ENCODE peak calls at places on chromosomes 12 and 14, in nine cellular contexts. I is AG09319, T is WTC11, Q is fibroblast of pulmonary artery, P is H9, H is sigmoid colon, Z is IMR-90, A is A549, W is GM10248. N is an unnamed sample.

GRCh38 chr12:94435511-94435927 is 24.1 kb downstream of the CEP83 start:
- DNase-seq in Z (no peak), I (no peak), P (peak; percentile 44), W (no peak), T (no peak), Q (peak; percentile 18), H (no peak), A (no peak), N (no peak)

GRCh38 chr12:11650697-11651281 is 1.3 kb downstream of the ETV6 start:
- DNase-seq in H (no peak), I (no peak), W (no peak), T (no peak), A (no peak), Z (peak; percentile 37), P (no peak), Q (peak; percentile 45), N (peak; percentile 55)

GRCh38 chr12:104494137-104494815 is 37.5 kb downstream of the CHST11 start:
- DNase-seq in I (no peak), H (no peak), P (no peak), T (no peak), W (no peak), Z (no peak), Q (peak; percentile 49), A (no peak), N (peak; percentile 37)

GRCh38 chr12:47818701-47819543 is 781 bp downstream of the HDAC7 start:
- DNase-seq in P (peak; percentile 74), Z (no peak), W (peak; percentile 69), Q (peak; percentile 36), I (no peak), A (peak; percentile 65), T (peak; percentile 77), H (peak; percentile 85), N (no peak)

GRCh38 chr12:108181095-108181454 is 52.0 kb downstream of the WSCD2 start:
- DNase-seq in Z (no peak), T (no peak), I (no peak), W (no peak), P (no peak), A (no peak), Q (no peak), H (no peak), N (no peak)

GRCh38 chr12:74889563-74890236 is 319.9 kb downstream of the KCNC2 start:
- DNase-seq in P (no peak), Q (peak; percentile 18), H (no peak), I (no peak), W (no peak), T (no peak), A (peak; percentile 49), Z (peak; percentile 62), N (peak; percentile 76)

GRCh38 chr14:52363001-52363704 is 49.0 kb downstream of the PTGER2 start:
- DNase-seq in A (no peak), I (no peak), Z (no peak), Q (no peak), H (no peak), P (no peak), W (no peak), T (no peak), N (no peak)

GRCh38 chr12:96170328-96170727 is 23.8 kb upstream of the ELK3 start:
- DNase-seq in Q (no peak), T (no peak), P (no peak), Z (no peak), W (no peak), I (no peak), H (no peak), A (no peak), N (no peak)

GRCh38 chr14:24143511-24143910 is 2.1 kb upstream of the EMC9 start:
- DNase-seq in W (no peak), A (no peak), H (no peak), T (no peak), Q (no peak), I (no peak), P (no peak), Z (peak; percentile 51), N (no peak)

GRCh38 chr12:68198490-68199086 is 27.0 kb downstream of the IL26 start:
- DNase-seq in Q (no peak), I (no peak), A (no peak), H (no peak), Z (no peak), W (no peak), T (no peak), P (no peak), N (no peak)

GRCh38 chr12:127355061-127355820 is 911.7 kb upstream of the TMEM132C start:
- DNase-seq in Q (peak; percentile 6), T (no peak), H (no peak), P (peak; percentile 61), I (peak; percentile 3), Z (no peak), A (peak; percentile 31), W (no peak), N (peak; percentile 64)

GRCh38 chr12:52084491-52085231 is 5.2 kb downstream of the SMIM41 start:
- DNase-seq in P (no peak), I (no peak), T (no peak), Z (no peak), H (no peak), A (no peak), Q (no peak), W (no peak), N (no peak)

GRCh38 chr12:53219956-53220856 is 11.8 kb downstream of the RARG start:
- DNase-seq in I (no peak), Q (peak; percentile 77), H (peak; percentile 89), W (peak; percentile 87), Z (peak; percentile 78), A (peak; percentile 88), P (peak; percentile 69), T (peak; percentile 67), N (peak; percentile 59)

GRCh38 chr14:101196051-101196450 is 292.5 kb upstream of the RTL1 start:
- DNase-seq in Q (no peak), P (peak; percentile 5), I (no peak), H (peak; percentile 30), A (no peak), W (no peak), T (no peak), Z (no peak), N (no peak)

GRCh38 chr12:1518763-1519516 is 75.4 kb downstream of the FBXL14 start:
- DNase-seq in A (peak; percentile 81), Z (peak; percentile 91), P (peak; percentile 34), T (no peak), Q (peak; percentile 74), W (no peak), H (no peak), I (peak; percentile 23), N (peak; percentile 93)

GRCh38 chr14:106286697-106287290 is 760.4 kb downstream of the TMEM121 start:
- DNase-seq in Q (no peak), I (no peak), P (no peak), T (no peak), W (peak; percentile 38), A (peak; percentile 7), Z (no peak), H (no peak), N (no peak)
- TF ChIP-seq CTCF in Q (no peak), I (no peak), P (peak; percentile 15), T (no peak), W (peak; percentile 33), A (peak; percentile 7), Z (no peak), H (no peak), N (no peak)

GRCh38 chr14:93185333-93185688 is 194 bp downstream of the LYSET start:
- DNase-seq in H (no peak), Q (no peak), A (no peak), W (peak; percentile 20), Z (no peak), T (no peak), P (no peak), I (no peak), N (no peak)

GRCh38 chr14:93183596-93184317 is 940 bp downstream of the MOAP1 start:
- DNase-seq in H (no peak), Z (no peak), T (no peak), I (no peak), P (no peak), W (no peak), Q (no peak), A (no peak), N (no peak)

GRCh38 chr14:93186961-93187360 is 1.8 kb downstream of the LYSET start:
- DNase-seq in Z (no peak), A (no peak), Q (no peak), W (no peak), H (no peak), I (no peak), P (no peak), T (no peak), N (peak; percentile 68)

GRCh38 chr14:93186461-93186860 is 1.3 kb downstream of the LYSET start:
- DNase-seq in I (no peak), W (no peak), P (no peak), Z (no peak), A (no peak), Q (no peak), H (no peak), T (no peak), N (peak; percentile 23)

GRCh38 chr14:93184391-93185332 is at the start of the genes LYSET and MOAP1:
- DNase-seq in A (peak; percentile 88), Z (peak; percentile 79), H (peak; percentile 94), I (peak; percentile 44), W (peak; percentile 94), P (peak; percentile 93), Q (peak; percentile 82), T (peak; percentile 89), N (peak; percentile 69)
- TF ChIP-seq CTCF in A (no peak), Z (peak; percentile 14), H (peak; percentile 34), I (no peak), W (peak; percentile 27), P (peak; percentile 52), Q (no peak), T (no peak), N (peak; percentile 18)

GRCh38 chr12:46382974-46383653 is 10.5 kb upstream of the SLC38A2 start:
- DNase-seq in T (peak; percentile 90), I (peak; percentile 96), A (peak; percentile 98), P (peak; percentile 97), W (peak; percentile 88), H (peak; percentile 99), Q (peak; percentile 98), Z (peak; percentile 97), N (peak; percentile 85)
- TF ChIP-seq CTCF in T (no peak), I (no peak), A (peak; percentile 36), P (peak; percentile 32), W (peak; percentile 36), H (no peak), Q (no peak), Z (no peak), N (no peak)

GRCh38 chr12:124734224-124734788 is 129.4 kb downstream of the SCARB1 start:
- DNase-seq in Z (peak; percentile 54), Q (no peak), A (peak; percentile 62), P (peak; percentile 94), T (peak; percentile 75), H (no peak), I (no peak), W (no peak), N (no peak)
- TF ChIP-seq CTCF in Z (no peak), Q (no peak), A (no peak), P (peak; percentile 65), T (no peak), H (no peak), I (no peak), W (no peak), N (no peak)